ENCODE peak calls at places on chromosomes 16 and 17, in five cellular contexts. Z is esophagus muscularis mucosa, O is K562, C is ovary, Q is tibial nerve. B is an unnamed sample.

GRCh38 chr17:19387921-19388521 is 1.0 kb upstream of the MFAP4 start:
- DNase-seq in C (no peak), O (no peak), Q (no peak), Z (no peak), B (no peak)

GRCh38 chr17:7687072-7687907 is at the start of gene TP53:
- DNase-seq in Z (peak; percentile 96), O (peak; percentile 66), C (peak; percentile 87), Q (peak; percentile 72), B (peak; percentile 66)

GRCh38 chr16:23869052-23869451 is 33.3 kb downstream of the PRKCB start:
- DNase-seq in Q (no peak), Z (no peak), O (no peak), C (no peak), B (no peak)

GRCh38 chr16:25158401-25158800 is 46.9 kb downstream of the LCMT1 start:
- DNase-seq in C (peak; percentile 49), O (no peak), Z (no peak), Q (no peak), B (no peak)

GRCh38 chr17:19346351-19347255 is 15.9 kb downstream of the B9D1 start:
- DNase-seq in C (peak; percentile 69), Z (no peak), O (peak; percentile 70), Q (peak; percentile 76), B (peak; percentile 19)

GRCh38 chr17:69729937-69730336 is 315.4 kb downstream of the MAP2K6 start:
- DNase-seq in Q (no peak), Z (no peak), O (no peak), C (no peak), B (no peak)

GRCh38 chr16:77761204-77761603 is 27.2 kb upstream of the VAT1L start:
- DNase-seq in Z (no peak), O (no peak), Q (no peak), C (no peak), B (no peak)

GRCh38 chr16:85422374-85423185 is 190.5 kb upstream of the GSE1 start:
- DNase-seq in Z (no peak), C (peak; percentile 48), O (peak; percentile 81), Q (no peak), B (peak; percentile 93)

DNA sequence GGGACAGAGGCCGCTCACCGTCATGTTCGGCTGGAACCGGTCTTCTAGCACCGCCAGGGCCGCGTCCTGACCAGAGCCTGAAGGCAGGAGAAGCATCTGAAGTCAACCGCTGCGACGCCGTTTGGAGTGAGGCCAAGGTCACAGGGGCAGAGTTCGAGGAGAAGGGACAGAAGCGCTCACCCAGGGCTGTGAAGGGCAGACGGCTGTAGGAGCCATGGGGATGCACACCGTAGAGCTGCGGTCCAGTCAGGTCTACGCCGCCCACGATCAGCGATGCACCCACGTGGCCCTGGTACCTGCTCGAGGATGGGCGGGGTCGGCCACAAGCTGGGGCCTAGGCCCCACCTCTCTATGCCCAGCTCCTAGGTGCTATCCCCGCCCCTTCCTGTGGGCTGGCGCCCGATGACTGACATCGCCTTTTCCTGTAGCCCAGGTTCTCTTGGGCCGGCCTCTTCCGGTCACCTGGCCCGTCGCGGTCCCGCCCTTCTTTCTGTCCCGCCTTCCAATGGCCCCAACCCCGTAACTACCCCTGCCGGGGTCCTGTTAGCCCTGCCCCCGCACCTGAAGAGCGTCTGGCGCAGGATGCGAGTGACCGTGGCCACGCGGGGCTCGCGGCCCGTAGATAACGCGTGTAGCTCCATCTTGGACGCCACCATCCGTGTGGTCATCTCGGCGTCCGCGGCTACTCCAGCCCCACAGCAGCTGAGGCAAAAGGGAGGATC is 1.1 kb downstream of the PSMB10 start:
- DNase-seq in Q (peak; percentile 87), Z (peak; percentile 97), O (peak; percentile 98), C (peak; percentile 96), B (peak; percentile 98)
- TF ChIP-seq EP300 in Q (peak; percentile 58), Z (no peak), O (no peak), C (no peak), B (no peak)

GRCh38 chr16:72561-73537 is at the start of gene RHBDF1:
- DNase-seq in C (peak; percentile 79), Z (no peak), O (peak; percentile 90), Q (no peak), B (peak; percentile 59)
- TF ChIP-seq POLR2A in C (no peak), Z (no peak), O (no peak), Q (peak; percentile 35), B (peak; percentile 39)

DNA sequence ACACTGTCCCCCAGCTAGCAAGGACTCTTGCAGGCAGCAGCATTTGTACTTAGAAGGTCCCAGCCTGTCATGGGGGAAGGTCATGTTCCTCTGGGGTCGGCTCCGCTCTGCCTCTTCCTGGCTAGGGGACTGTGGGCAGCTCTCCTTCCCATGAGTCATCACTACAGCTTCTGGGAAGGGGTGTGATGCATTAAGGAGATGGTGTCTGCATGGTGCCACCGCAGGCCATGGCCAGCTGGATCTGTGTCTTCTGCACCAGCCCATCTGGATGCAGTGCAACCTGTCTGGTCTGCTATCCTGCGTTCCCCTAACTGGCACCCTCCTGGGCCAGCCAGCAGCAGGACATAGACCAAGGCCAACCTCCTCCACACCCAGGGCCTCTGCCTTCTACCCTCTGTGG is 6.3 kb downstream of the STARD3 start:
- DNase-seq in O (no peak), C (no peak), Z (no peak), Q (no peak), B (no peak)
- H3K4me1 ChIP-seq in O (peaks cover 61% of the 10 kb centered on the region), C (peaks cover 10% of the 10 kb centered on the region), Z (peaks cover 71% of the 10 kb centered on the region), Q (peaks cover 70% of the 10 kb centered on the region), B (peaks cover 59% of the 10 kb centered on the region)

GRCh38 chr17:83147285-83147684 is 67.9 kb downstream of the METRNL start:
- DNase-seq in Z (no peak), O (no peak), C (no peak), Q (no peak), B (no peak)

GRCh38 chr17:83145358-83145738 is 65.9 kb downstream of the METRNL start:
- DNase-seq in C (no peak), O (no peak), Z (peak; percentile 78), Q (no peak), B (no peak)

GRCh38 chr17:83146347-83146746 is 66.9 kb downstream of the METRNL start:
- DNase-seq in Z (peak; percentile 62), Q (no peak), O (no peak), C (no peak), B (no peak)

GRCh38 chr17:83144421-83145357 is 65.3 kb downstream of the METRNL start:
- DNase-seq in Q (no peak), Z (peak; percentile 92), O (no peak), C (peak; percentile 64), B (no peak)

GRCh38 chr17:83145831-83146230 is 66.4 kb downstream of the METRNL start:
- DNase-seq in C (no peak), Q (no peak), O (no peak), Z (peak; percentile 81), B (no peak)
- TF ChIP-seq EP300 in C (no peak), Q (no peak), O (no peak), Z (no peak), B (no peak)

DNA sequence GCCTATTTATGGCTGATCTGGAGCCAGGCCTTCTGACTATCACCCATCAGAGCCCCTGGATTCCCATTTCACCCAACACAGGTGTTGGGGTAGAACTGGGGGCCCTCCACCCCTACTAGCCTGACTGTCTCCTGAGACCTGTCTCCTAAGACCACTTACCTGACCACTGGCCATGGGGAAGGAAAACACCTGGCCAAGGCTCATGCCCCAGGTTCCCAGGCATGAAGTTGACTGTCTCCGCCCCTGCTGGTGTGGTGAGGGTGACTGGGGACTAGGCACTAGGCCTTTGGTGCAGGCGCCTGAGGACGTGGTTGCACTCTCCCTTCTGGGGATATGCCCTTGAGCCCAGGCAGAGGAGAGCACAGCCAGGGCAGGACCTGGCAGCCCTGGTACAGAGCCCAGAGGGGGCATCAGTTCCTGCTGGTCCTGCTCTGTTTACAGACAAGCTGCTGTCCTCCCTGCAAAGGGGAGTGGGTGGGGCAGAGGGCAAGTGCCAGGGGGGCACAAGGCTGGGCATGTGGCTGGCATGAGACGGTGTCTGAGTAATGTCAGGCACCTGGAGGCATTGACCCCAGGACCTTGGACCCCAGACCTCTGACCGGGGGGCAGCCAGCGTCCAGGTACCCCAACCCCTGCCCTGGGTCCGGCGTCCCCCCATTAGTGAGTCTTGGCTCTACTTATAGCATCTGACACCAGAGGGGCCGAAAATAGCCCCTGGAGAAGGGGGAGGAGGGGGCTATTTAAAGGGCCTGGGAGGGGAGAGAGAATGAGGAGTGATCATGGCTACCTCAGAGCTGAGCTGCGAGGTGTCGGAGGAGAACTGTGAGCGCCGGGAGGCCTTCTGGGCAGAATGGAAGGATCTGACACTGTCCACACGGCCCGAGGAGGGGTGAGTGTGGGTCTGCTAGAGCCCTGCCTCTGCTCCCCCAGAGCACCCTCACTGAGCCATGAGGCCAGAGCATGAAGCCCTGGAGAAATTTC is at the start of gene TCAP:
- DNase-seq in Q (no peak), Z (no peak), O (no peak), C (no peak), B (no peak)
- TF ChIP-seq POLR2A in Q (no peak), Z (no peak), O (no peak), C (no peak), B (no peak)

GRCh38 chr17:18185391-18185790 is 1.8 kb downstream of the ALKBH5 start:
- DNase-seq in Q (no peak), Z (no peak), O (no peak), C (no peak), B (no peak)

GRCh38 chr17:18185832-18186231 is 2.2 kb downstream of the ALKBH5 start:
- DNase-seq in Z (no peak), Q (no peak), O (no peak), C (no peak), B (no peak)

GRCh38 chr17:18183334-18184142 is at the start of gene ALKBH5:
- DNase-seq in Z (peak; percentile 99), O (peak; percentile 95), C (peak; percentile 97), Q (peak; percentile 93), B (peak; percentile 98)

GRCh38 chr17:18182978-18183333 is 672 bp upstream of the ALKBH5 start:
- DNase-seq in C (peak; percentile 94), Q (peak; percentile 68), Z (peak; percentile 96), O (peak; percentile 64), B (peak; percentile 80)

DNA sequence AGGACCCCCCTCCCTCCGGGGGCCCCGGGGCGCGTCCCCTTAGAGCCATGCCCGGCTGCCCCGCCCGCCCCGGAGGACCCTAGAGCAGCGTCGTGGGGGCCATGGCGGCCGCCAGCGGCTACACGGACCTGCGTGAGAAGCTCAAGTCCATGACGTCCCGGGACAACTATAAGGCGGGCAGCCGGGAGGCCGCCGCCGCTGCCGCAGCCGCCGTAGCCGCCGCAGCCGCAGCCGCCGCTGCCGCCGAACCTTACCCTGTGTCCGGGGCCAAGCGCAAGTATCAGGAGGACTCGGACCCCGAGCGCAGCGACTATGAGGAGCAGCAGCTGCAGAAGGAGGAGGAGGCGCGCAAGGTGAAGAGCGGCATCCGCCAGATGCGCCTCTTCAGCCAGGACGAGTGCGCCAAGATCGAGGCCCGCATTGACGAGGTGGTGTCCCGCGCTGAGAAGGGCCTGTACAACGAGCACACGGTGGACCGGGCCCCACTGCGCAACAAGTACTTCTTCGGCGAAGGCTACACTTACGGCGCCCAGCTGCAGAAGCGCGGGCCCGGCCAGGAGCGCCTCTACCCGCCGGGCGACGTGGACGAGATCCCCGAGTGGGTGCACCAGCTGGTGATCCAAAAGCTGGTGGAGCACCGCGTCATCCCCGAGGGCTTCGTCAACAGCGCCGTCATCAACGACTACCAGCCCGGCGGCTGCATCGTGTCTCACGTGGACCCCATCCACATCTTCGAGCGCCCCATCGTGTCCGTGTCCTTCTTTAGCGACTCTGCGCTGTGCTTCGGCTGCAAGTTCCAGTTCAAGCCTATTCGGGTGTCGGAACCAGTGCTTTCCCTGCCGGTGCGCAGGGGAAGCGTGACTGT is 747 bp downstream of the ALKBH5 start:
- DNase-seq in Q (peak; percentile 19), C (peak; percentile 72), O (peak; percentile 61), Z (no peak), B (peak; percentile 88)
- H3K4me1 ChIP-seq in Q (peaks cover 63% of the 10 kb centered on the region), C (peaks cover 23% of the 10 kb centered on the region), O (peaks cover 37% of the 10 kb centered on the region), Z (peaks cover 64% of the 10 kb centered on the region), B (peaks cover 44% of the 10 kb centered on the region)

GRCh38 chr17:64506576-64507417 is at the start of gene CEP95:
- DNase-seq in C (peak; percentile 98), Q (peak; percentile 93), Z (peak; percentile 98), O (peak; percentile 88), B (peak; percentile 93)
- TF ChIP-seq EP300 in C (no peak), Q (peak; percentile 73), Z (no peak), O (peak; percentile 15), B (no peak)